ENCODE peak calls at places on chromosomes 16 and 17, in seven cellular contexts. One of them, this sample, is unnamed.

GRCh38 chr16:695355-696089 is 5.3 kb upstream of the WDR24 start:
- DNase-seq in COLO829: no peak
- DNase-seq in OCI-M1: no peak
- DNase-seq in GM23338: peak
- DNase-seq in GDM1: no peak
- DNase-seq in HFFc6: no peak
- DNase-seq in mucosa of descending colon: peak
- DNase-seq in this sample: no peak

GRCh38 chr17:17241656-17242055 is 4.7 kb upstream of the FLCN start:
- DNase-seq in GDM1: no peak
- DNase-seq in HFFc6: no peak
- DNase-seq in mucosa of descending colon: no peak
- DNase-seq in COLO829: no peak
- DNase-seq in OCI-M1: no peak
- DNase-seq in GM23338: no peak
- DNase-seq in this sample: no peak

GRCh38 chr16:89020068-89020924 is 43.3 kb upstream of the CBFA2T3 start:
- DNase-seq in OCI-M1: peak
- DNase-seq in GDM1: no peak
- DNase-seq in COLO829: no peak
- DNase-seq in HFFc6: no peak
- DNase-seq in mucosa of descending colon: no peak
- DNase-seq in GM23338: no peak
- DNase-seq in this sample: no peak

GRCh38 chr17:17305282-17305801 is 2.2 kb downstream of the NT5M start:
- DNase-seq in mucosa of descending colon: peak
- DNase-seq in GM23338: no peak
- DNase-seq in GDM1: peak
- DNase-seq in COLO829: peak
- DNase-seq in OCI-M1: peak
- DNase-seq in HFFc6: no peak
- DNase-seq in this sample: peak

GRCh38 chr17:69716571-69716970 is 302.1 kb downstream of the MAP2K6 start:
- DNase-seq in COLO829: peak
- DNase-seq in OCI-M1: no peak
- DNase-seq in GDM1: no peak
- DNase-seq in GM23338: no peak
- DNase-seq in HFFc6: peak
- DNase-seq in mucosa of descending colon: no peak
- DNase-seq in this sample: peak

GRCh38 chr17:63675607-63676539 is 24.1 kb downstream of the LIMD2 start:
- DNase-seq in GDM1: peak
- DNase-seq in COLO829: peak
- DNase-seq in mucosa of descending colon: peak
- DNase-seq in HFFc6: peak
- DNase-seq in GM23338: peak
- DNase-seq in OCI-M1: peak
- DNase-seq in this sample: peak

GRCh38 chr17:880074-880870 is 98.1 kb downstream of the MRM3 start:
- DNase-seq in GM23338: no peak
- DNase-seq in mucosa of descending colon: no peak
- DNase-seq in HFFc6: peak
- DNase-seq in OCI-M1: no peak
- DNase-seq in GDM1: no peak
- DNase-seq in COLO829: peak
- DNase-seq in this sample: peak

GRCh38 chr17:79965806-79966205 is 69.9 kb downstream of the TBC1D16 start:
- DNase-seq in GM23338: no peak
- DNase-seq in OCI-M1: no peak
- DNase-seq in COLO829: no peak
- DNase-seq in mucosa of descending colon: no peak
- DNase-seq in HFFc6: no peak
- DNase-seq in GDM1: no peak
- DNase-seq in this sample: no peak

GRCh38 chr17:9241371-9241712 is 220.0 kb downstream of the NTN1 start:
- DNase-seq in GM23338: no peak
- DNase-seq in COLO829: no peak
- DNase-seq in GDM1: no peak
- DNase-seq in OCI-M1: no peak
- DNase-seq in mucosa of descending colon: peak
- DNase-seq in HFFc6: no peak
- DNase-seq in this sample: peak

GRCh38 chr17:62627219-62627903 is at the start of gene MRC2:
- DNase-seq in GM23338: peak
- DNase-seq in OCI-M1: peak
- DNase-seq in COLO829: no peak
- DNase-seq in HFFc6: peak
- DNase-seq in GDM1: peak
- DNase-seq in mucosa of descending colon: peak
- DNase-seq in this sample: peak

GRCh38 chr17:48841395-48841831 is 10.6 kb downstream of the CALCOCO2 start:
- DNase-seq in mucosa of descending colon: peak
- DNase-seq in OCI-M1: peak
- DNase-seq in GDM1: peak
- DNase-seq in HFFc6: peak
- DNase-seq in COLO829: no peak
- DNase-seq in GM23338: no peak
- DNase-seq in this sample: peak

GRCh38 chr17:64202683-64203430 is 60.2 kb downstream of the TEX2 start:
- DNase-seq in GDM1: no peak
- DNase-seq in mucosa of descending colon: no peak
- DNase-seq in GM23338: no peak
- DNase-seq in COLO829: peak
- DNase-seq in OCI-M1: no peak
- DNase-seq in HFFc6: peak
- DNase-seq in this sample: peak

GRCh38 chr17:80716986-80717385 is 172.3 kb downstream of the RPTOR start:
- DNase-seq in HFFc6: no peak
- DNase-seq in GM23338: no peak
- DNase-seq in mucosa of descending colon: no peak
- DNase-seq in OCI-M1: no peak
- DNase-seq in COLO829: no peak
- DNase-seq in GDM1: no peak
- DNase-seq in this sample: peak

GRCh38 chr16:4111748-4112696 is 4.2 kb downstream of the ADCY9 start:
- DNase-seq in COLO829: no peak
- DNase-seq in HFFc6: peak
- DNase-seq in GDM1: no peak
- DNase-seq in OCI-M1: no peak
- DNase-seq in mucosa of descending colon: peak
- DNase-seq in GM23338: no peak
- DNase-seq in this sample: peak